ENCODE peak calls at places on chromosomes 12 and 14, in eight cellular contexts. N is stomach, Z is A549, B is tibial nerve, D is GM12878, C is transverse colon, S is K562, T is HepG2. P is an unnamed sample.
A peak's percentile ranks its signal among the peaks of the same experiment; 100 is the strongest.

GRCh38 chr14:51661504-51661903 is 9.8 kb downstream of the FRMD6 start:
- DNase-seq in N (no peak), Z (no peak), B (no peak), D (no peak), C (no peak), S (no peak), T (no peak), P (no peak)

GRCh38 chr14:75430526-75430925 is 2.7 kb downstream of the JDP2 start:
- DNase-seq in N (peak; percentile 47), Z (no peak), B (peak; percentile 36), D (no peak), C (no peak), S (no peak), T (no peak), P (no peak)

GRCh38 chr12:71019282-71019831 is 98.8 kb upstream of the PTPRR start:
- DNase-seq in N (no peak), Z (no peak), B (no peak), D (no peak), C (no peak), S (no peak), T (no peak), P (no peak)

GRCh38 chr12:51320311-51320694 is 3.7 kb downstream of the BIN2 start:
- DNase-seq in N (no peak), Z (peak; percentile 59), B (no peak), D (no peak), C (no peak), S (no peak), T (no peak), P (no peak)

GRCh38 chr12:30694971-30695326 is 720 bp downstream of the IPO8 start:
- DNase-seq in N (peak; percentile 40), Z (peak; percentile 53), B (no peak), D (no peak), C (peak; percentile 56), S (peak; percentile 17), T (peak; percentile 41), P (peak; percentile 31)

GRCh38 chr14:29108908-29109307 is 342.3 kb downstream of the FOXG1 start:
- DNase-seq in N (no peak), Z (no peak), B (no peak), D (no peak), C (no peak), S (no peak), T (no peak), P (no peak)

GRCh38 chr14:104080557-104081492 is 4.7 kb upstream of the ASPG start:
- DNase-seq in N (peak; percentile 85), Z (no peak), B (no peak), D (no peak), C (peak; percentile 85), S (no peak), T (no peak), P (no peak)

GRCh38 chr12:42979746-42980145 is 390.2 kb upstream of the PRICKLE1 start:
- DNase-seq in N (no peak), Z (no peak), B (no peak), D (no peak), C (no peak), S (no peak), T (no peak), P (no peak)

GRCh38 chr12:1500095-1500801 is 94.1 kb downstream of the FBXL14 start:
- DNase-seq in N (no peak), Z (peak; percentile 79), B (peak; percentile 34), D (no peak), C (no peak), S (peak; percentile 84), T (no peak), P (no peak)

GRCh38 chr14:105379946-105380345 is 18.4 kb upstream of the TEX22 start:
- DNase-seq in N (no peak), Z (no peak), B (no peak), D (no peak), C (no peak), S (no peak), T (no peak), P (no peak)

GRCh38 chr12:94689002-94689645 is 38.8 kb upstream of the TMCC3 start:
- DNase-seq in N (no peak), Z (no peak), B (no peak), D (no peak), C (no peak), S (no peak), T (no peak), P (no peak)

GRCh38 chr12:54935235-54935951 is 49.2 kb downstream of the TESPA1 start:
- DNase-seq in N (no peak), Z (peak; percentile 84), B (no peak), D (peak; percentile 60), C (no peak), S (peak; percentile 55), T (peak; percentile 2), P (no peak)

GRCh38 chr14:56416213-56416612 is 163.4 kb upstream of the TMEM260 start:
- DNase-seq in N (no peak), Z (no peak), B (no peak), D (no peak), C (no peak), S (no peak), T (no peak), P (no peak)

GRCh38 chr12:132604108-132605054 is 6.0 kb downstream of the LRCOL1 start:
- DNase-seq in N (no peak), Z (no peak), B (no peak), D (no peak), C (no peak), S (no peak), T (no peak), P (no peak)

GRCh38 chr12:39393179-39393578 is 49.7 kb downstream of the KIF21A start:
- DNase-seq in N (no peak), Z (no peak), B (no peak), D (no peak), C (no peak), S (no peak), T (no peak), P (no peak)

GRCh38 chr12:64385019-64385418 is 5.5 kb downstream of the C12orf56 start:
- DNase-seq in N (no peak), Z (no peak), B (no peak), D (no peak), C (no peak), S (no peak), T (no peak), P (no peak)

GRCh38 chr12:120639771-120640721 is at the start of gene CABP1:
- DNase-seq in N (peak; percentile 58), Z (no peak), B (no peak), D (no peak), C (peak; percentile 57), S (peak; percentile 97), T (peak; percentile 7), P (no peak)

GRCh38 chr14:99800781-99801180 is 7.6 kb downstream of the EML1 start:
- DNase-seq in N (no peak), Z (no peak), B (no peak), D (no peak), C (no peak), S (no peak), T (no peak), P (no peak)

GRCh38 chr12:96258451-96258933 is 64.3 kb downstream of the ELK3 start:
- DNase-seq in N (no peak), Z (no peak), B (no peak), D (no peak), C (no peak), S (no peak), T (no peak), P (peak; percentile 67)

DNA sequence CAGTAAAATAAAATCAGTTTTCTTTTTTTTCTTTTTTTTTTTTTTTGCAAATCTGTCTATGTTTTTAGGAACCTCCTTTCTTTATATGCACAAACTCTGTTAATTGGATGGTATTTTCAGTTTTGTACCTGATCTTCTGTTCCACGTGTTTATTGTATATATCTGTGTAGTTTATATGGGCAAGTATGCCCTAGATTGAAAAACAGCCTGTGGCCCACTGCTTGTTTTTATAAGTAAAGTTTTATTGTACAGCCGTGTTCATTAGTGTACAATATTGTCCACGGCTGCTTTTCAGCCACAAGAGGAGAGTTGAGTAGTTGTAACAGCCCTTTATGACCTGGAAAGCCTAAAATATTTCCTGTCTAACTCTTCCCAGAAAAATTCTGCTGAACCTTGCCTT is 18.7 kb upstream of the MYO1H start:
- DNase-seq in N (no peak), Z (no peak), B (no peak), D (no peak), C (no peak), S (no peak), T (no peak), P (no peak)
- TF ChIP-seq POLR2A in N (no peak), Z (no peak), B (no peak), D (no peak), C (no peak), S (no peak), T (no peak), P (no peak)

GRCh38 chr12:4270670-4271432 is 2.7 kb upstream of the CCND2 start:
- DNase-seq in N (no peak), Z (no peak), B (peak; percentile 41), D (no peak), C (peak; percentile 75), S (no peak), T (no peak), P (peak; percentile 50)
- TF ChIP-seq EP300 in N (no peak), Z (no peak), B (peak; percentile 52), D (no peak), C (no peak), S (no peak), T (no peak), P (no peak)

GRCh38 chr12:101697197-101697929 is at the start of gene CHPT1:
- DNase-seq in N (peak; percentile 82), Z (peak; percentile 58), B (peak; percentile 48), D (no peak), C (peak; percentile 83), S (peak; percentile 95), T (peak; percentile 81), P (peak; percentile 69)

GRCh38 chr12:101697930-101698781 is 716 bp downstream of the CHPT1 start:
- DNase-seq in N (peak; percentile 64), Z (peak; percentile 46), B (peak; percentile 20), D (no peak), C (peak; percentile 68), S (peak; percentile 52), T (peak; percentile 22), P (peak; percentile 54)

GRCh38 chr12:101698782-101699347 is 1.4 kb downstream of the CHPT1 start:
- DNase-seq in N (no peak), Z (no peak), B (no peak), D (no peak), C (no peak), S (peak; percentile 18), T (no peak), P (peak; percentile 8)

GRCh38 chr12:101703487-101703886 is 6.0 kb downstream of the CHPT1 start:
- DNase-seq in N (no peak), Z (no peak), B (no peak), D (no peak), C (no peak), S (peak; percentile 17), T (no peak), P (no peak)

DNA sequence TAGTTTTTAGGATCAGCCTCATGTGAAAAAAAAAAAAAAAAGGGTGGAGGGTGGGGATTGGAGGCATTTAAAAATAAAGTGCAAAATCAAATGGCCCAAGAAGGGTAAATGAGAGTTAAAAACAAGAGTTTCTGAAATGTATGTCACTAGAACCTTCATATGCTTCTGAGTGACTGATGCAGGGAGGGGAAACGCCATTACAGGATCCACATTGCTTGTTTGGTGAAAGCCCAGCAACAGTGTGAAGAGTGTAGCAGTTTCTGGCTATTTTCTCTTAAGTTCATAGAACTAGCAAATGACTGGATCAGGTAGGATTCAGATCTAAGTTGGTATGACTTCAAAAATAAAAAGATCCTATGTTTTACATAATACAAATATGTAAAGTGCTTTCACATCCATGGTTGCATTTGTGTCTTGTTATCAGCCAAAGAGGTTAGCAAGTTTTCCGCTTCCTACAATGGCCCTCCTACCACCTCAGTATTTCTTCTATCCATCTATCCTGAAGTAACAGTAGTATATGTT is 2.9 kb downstream of the CHPT1 start:
- DNase-seq in N (no peak), Z (no peak), B (no peak), D (no peak), C (no peak), S (no peak), T (no peak), P (no peak)
- H3K4me1 ChIP-seq in N (peaks cover 35% of the 10 kb centered on the region), Z (peaks cover 20% of the 10 kb centered on the region), B (peaks cover 63% of the 10 kb centered on the region), D (peaks cover 4% of the 10 kb centered on the region), C (peaks cover 66% of the 10 kb centered on the region), S (peaks cover 11% of the 10 kb centered on the region), T (peaks cover 57% of the 10 kb centered on the region), P (peaks cover 3% of the 10 kb centered on the region)

GRCh38 chr12:62602445-62603060 is 135.9 kb downstream of the MON2 start:
- DNase-seq in N (peak; percentile 87), Z (peak; percentile 98), B (peak; percentile 84), D (peak; percentile 87), C (peak; percentile 91), S (peak; percentile 82), T (peak; percentile 80), P (peak; percentile 89)
- TF ChIP-seq POLR2A in N (no peak), Z (peak; percentile 95), B (no peak), D (peak; percentile 81), C (peak; percentile 57), S (peak; percentile 87), T (no peak), P (peak; percentile 55)